ENCODE peak calls at places on chromosomes 6 and 20, in five cellular contexts. F is endothelial cell; E is iris pigment epithelial cell; D is activated CD4-positive, alpha-beta T cell treated with anti-CD3 and anti-CD28 coated beads, Interleukin-2, amount 10 ng/mL, durations not matched to agents 7 days and 5 days; A is amniotic stem cell. Q is an unnamed sample.
A peak's percentile ranks its signal among the peaks of the same experiment; 100 is the strongest.

GRCh38 chr20:54140927-54141566 is 32.7 kb downstream of the CYP24A1 start:
- DNase-seq in F (no peak), E (peak; percentile 81), D (no peak), A (no peak), Q (no peak)

GRCh38 chr6:30769088-30769852 is 24.9 kb upstream of the IER3 start:
- DNase-seq in F (no peak), E (peak; percentile 98), D (peak; percentile 79), A (peak; percentile 86), Q (no peak)

GRCh38 chr20:17442588-17442987 is 88.6 kb downstream of the BFSP1 start:
- DNase-seq in F (peak; percentile 13), E (no peak), D (no peak), A (no peak), Q (no peak)

GRCh38 chr20:4962257-4962855 is 39.0 kb downstream of the SLC23A2 start:
- DNase-seq in F (no peak), E (no peak), D (peak; percentile 59), A (no peak), Q (peak; percentile 45)

GRCh38 chr6:143176090-143177021 is 115.7 kb downstream of the AIG1 start:
- DNase-seq in F (no peak), E (peak; percentile 95), D (no peak), A (peak; percentile 44), Q (no peak)

GRCh38 chr6:159163901-159164370 is 5.3 kb upstream of the FNDC1 start:
- DNase-seq in F (no peak), E (peak; percentile 83), D (no peak), A (peak; percentile 48), Q (no peak)

GRCh38 chr6:145600299-145600698 is 135.0 kb downstream of the EPM2A start:
- DNase-seq in F (no peak), E (no peak), D (no peak), A (no peak), Q (no peak)

GRCh38 chr20:10131612-10132345 is 86.9 kb upstream of the SNAP25 start:
- DNase-seq in F (no peak), E (peak; percentile 62), D (no peak), A (no peak), Q (no peak)

GRCh38 chr20:57294558-57294957 is 28.1 kb upstream of the BMP7 start:
- DNase-seq in F (no peak), E (no peak), D (no peak), A (no peak), Q (no peak)

GRCh38 chr6:75154973-75155372 is 50.9 kb downstream of the COL12A1 start:
- DNase-seq in F (no peak), E (no peak), D (no peak), A (no peak), Q (no peak)

GRCh38 chr6:151494235-151494950 is 576 bp downstream of the CCDC170 start:
- DNase-seq in F (peak; percentile 19), E (peak; percentile 43), D (peak; percentile 54), A (no peak), Q (no peak)

Q was measured in immature natural killer cell.